ENCODE peak calls at places on chromosomes 1 and 21, in four cellular contexts. D, C, Y and Z are unnamed samples.

GRCh38 chr1:9388628-9389184 is 96.0 kb downstream of the SPSB1 start:
- DNase-seq in D (no peak), C (no peak), Y (no peak), Z (no peak)

GRCh38 chr1:71039666-71040262 is 7.9 kb downstream of the PTGER3 start:
- DNase-seq in Y (no peak), C (no peak), D (no peak), Z (no peak)

GRCh38 chr1:183080406-183080805 is 57.2 kb downstream of the LAMC1 start:
- DNase-seq in Y (no peak), C (no peak), D (no peak), Z (no peak)

GRCh38 chr21:30580132-30580531 is 10.1 kb downstream of the KRTAP22-2 start:
- DNase-seq in D (no peak), C (no peak), Y (no peak), Z (no peak)

GRCh38 chr1:84223751-84224432 is 77.6 kb upstream of the SAMD13 start:
- DNase-seq in D (no peak), C (no peak), Y (no peak), Z (no peak)

GRCh38 chr1:214463596-214463995 is 87.8 kb downstream of the PTPN14 start:
- DNase-seq in D (no peak), C (no peak), Y (no peak), Z (no peak)

GRCh38 chr1:89276690-89277089 is 4.0 kb upstream of the GBP5 start:
- DNase-seq in C (no peak), Y (no peak), D (no peak), Z (no peak)

GRCh38 chr1:230572121-230573083 is 69.9 kb upstream of the COG2 start:
- DNase-seq in C (no peak), D (peak; percentile 55), Y (no peak), Z (peak; percentile 49)

GRCh38 chr1:42105025-42105424 is 48.2 kb upstream of the GUCA2B start:
- DNase-seq in D (no peak), Y (no peak), C (no peak), Z (no peak)